ENCODE peak calls at places on chromosomes 11 and 22, in four cellular contexts. One of them, this sample, is unnamed.

GRCh38 chr22:17102297-17102667 is 17.5 kb downstream of the IL17RA start:
- DNase-seq in H1: no peak
- DNase-seq in K562: peak; percentile 34
- DNase-seq in HepG2: no peak
- DNase-seq in this sample: no peak

GRCh38 chr11:14045417-14045816 is 82.9 kb downstream of the SPON1 start:
- DNase-seq in K562: no peak
- DNase-seq in H1: no peak
- DNase-seq in HepG2: no peak
- DNase-seq in this sample: no peak

GRCh38 chr11:23021287-23021863 is 161.1 kb upstream of the CCDC179 start:
- DNase-seq in H1: peak; percentile 2
- DNase-seq in HepG2: peak; percentile 9
- DNase-seq in K562: peak; percentile 15
- DNase-seq in this sample: peak; percentile 12

GRCh38 chr11:126484266-126484665 is 128.8 kb downstream of the ST3GAL4 start:
- DNase-seq in H1: no peak
- DNase-seq in K562: no peak
- DNase-seq in HepG2: peak; percentile 11
- DNase-seq in this sample: no peak

GRCh38 chr22:49925525-49926128 is 7.2 kb downstream of the CRELD2 start:
- DNase-seq in HepG2: no peak
- DNase-seq in H1: no peak
- DNase-seq in K562: no peak
- DNase-seq in this sample: no peak

GRCh38 chr11:118917488-118918127 is 8.1 kb downstream of the BCL9L start:
- DNase-seq in H1: no peak
- DNase-seq in K562: no peak
- DNase-seq in HepG2: peak; percentile 74
- DNase-seq in this sample: peak; percentile 94

GRCh38 chr22:26522592-26522991 is 10.3 kb upstream of the TFIP11 start:
- DNase-seq in K562: no peak
- DNase-seq in HepG2: no peak
- DNase-seq in H1: no peak
- DNase-seq in this sample: no peak

GRCh38 chr11:69308531-69308930 is 14.6 kb downstream of the MYEOV start:
- DNase-seq in HepG2: no peak
- DNase-seq in H1: no peak
- DNase-seq in K562: no peak
- DNase-seq in this sample: no peak

GRCh38 chr22:29820941-29821789 is 16.9 kb downstream of the ASCC2 start:
- DNase-seq in H1: no peak
- DNase-seq in HepG2: peak; percentile 86
- DNase-seq in K562: peak; percentile 95
- DNase-seq in this sample: peak; percentile 46

GRCh38 chr22:44431256-44431655 is 66.8 kb downstream of the RTL6 start:
- DNase-seq in K562: no peak
- DNase-seq in HepG2: no peak
- DNase-seq in H1: no peak
- DNase-seq in this sample: no peak

GRCh38 chr11:15972838-15973237 is 383.5 kb downstream of the SOX6 start:
- DNase-seq in H1: no peak
- DNase-seq in HepG2: no peak
- DNase-seq in K562: no peak
- DNase-seq in this sample: no peak

GRCh38 chr22:29031236-29031982 is 30.2 kb downstream of the C22orf31 start:
- DNase-seq in K562: peak; percentile 79
- DNase-seq in HepG2: peak; percentile 93
- DNase-seq in H1: peak; percentile 47
- DNase-seq in this sample: peak; percentile 91

GRCh38 chr22:38230108-38230825 is 28.5 kb downstream of the MAFF start:
- DNase-seq in HepG2: peak; percentile 20
- DNase-seq in K562: peak; percentile 22
- DNase-seq in H1: no peak
- DNase-seq in this sample: peak; percentile 60

GRCh38 chr22:17910561-17911311 is 113.6 kb downstream of the MICAL3 start:
- DNase-seq in H1: no peak
- DNase-seq in K562: peak; percentile 40
- DNase-seq in HepG2: no peak
- DNase-seq in this sample: peak; percentile 7

GRCh38 chr11:94151903-94152677 is 23.4 kb downstream of the PANX1 start:
- DNase-seq in HepG2: peak; percentile 72
- DNase-seq in K562: peak; percentile 71
- DNase-seq in H1: no peak
- DNase-seq in this sample: peak; percentile 84

GRCh38 chr11:62431171-62431895 is 12.5 kb downstream of the SCGB1A1 start:
- DNase-seq in K562: no peak
- DNase-seq in H1: no peak
- DNase-seq in HepG2: no peak
- DNase-seq in this sample: peak; percentile 42

GRCh38 chr22:50136431-50137047 is 34.0 kb upstream of the PANX2 start:
- DNase-seq in HepG2: no peak
- DNase-seq in K562: no peak
- DNase-seq in H1: no peak
- DNase-seq in this sample: no peak

GRCh38 chr11:86874314-86875056 is 74.1 kb downstream of the PRSS23 start:
- DNase-seq in H1: no peak
- DNase-seq in K562: peak; percentile 49
- DNase-seq in HepG2: no peak
- DNase-seq in this sample: no peak

GRCh38 chr11:132410383-132410782 is 1040.0 kb downstream of the NTM start:
- DNase-seq in H1: no peak
- DNase-seq in K562: no peak
- DNase-seq in HepG2: no peak
- DNase-seq in this sample: no peak

GRCh38 chr22:47465222-47465621 is 702.8 kb downstream of the TBC1D22A start:
- DNase-seq in HepG2: no peak
- DNase-seq in H1: no peak
- DNase-seq in K562: no peak
- DNase-seq in this sample: no peak

GRCh38 chr11:62144641-62145255 is 20.9 kb downstream of the INCENP start:
- DNase-seq in HepG2: no peak
- DNase-seq in K562: no peak
- DNase-seq in H1: no peak
- DNase-seq in this sample: no peak

GRCh38 chr22:39173787-39174497 is 21.5 kb upstream of the CBX7 start:
- DNase-seq in K562: no peak
- DNase-seq in H1: no peak
- DNase-seq in HepG2: no peak
- DNase-seq in this sample: no peak

GRCh38 chr22:41057076-41057475 is 35.3 kb upstream of the EP300 start:
- DNase-seq in HepG2: no peak
- DNase-seq in K562: no peak
- DNase-seq in H1: no peak
- DNase-seq in this sample: no peak

GRCh38 chr11:85590848-85591483 is 36.2 kb downstream of the DLG2 start:
- DNase-seq in K562: peak; percentile 6
- DNase-seq in HepG2: peak; percentile 2
- DNase-seq in H1: no peak
- DNase-seq in this sample: peak; percentile 60

GRCh38 chr22:27420817-27421361 is 380.7 kb downstream of the MN1 start:
- DNase-seq in K562: no peak
- DNase-seq in H1: no peak
- DNase-seq in HepG2: no peak
- DNase-seq in this sample: no peak

GRCh38 chr11:914747-915493 is 4.3 kb upstream of the CHID1 start:
- DNase-seq in H1: no peak
- DNase-seq in K562: peak; percentile 52
- DNase-seq in HepG2: peak; percentile 68
- DNase-seq in this sample: no peak

GRCh38 chr11:130689222-130689908 is 226.9 kb downstream of the SNX19 start:
- DNase-seq in HepG2: no peak
- DNase-seq in K562: no peak
- DNase-seq in H1: no peak
- DNase-seq in this sample: no peak

GRCh38 chr22:49883294-49883640 is 29.6 kb downstream of the ZBED4 start:
- DNase-seq in K562: no peak
- DNase-seq in HepG2: no peak
- DNase-seq in H1: no peak
- DNase-seq in this sample: no peak

GRCh38 chr11:104781037-104781436 is 117.2 kb downstream of the CASP12 start:
- DNase-seq in H1: no peak
- DNase-seq in K562: no peak
- DNase-seq in HepG2: no peak
- DNase-seq in this sample: no peak

GRCh38 chr22:49594078-49594477 is 233.6 kb downstream of the BRD1 start:
- DNase-seq in K562: no peak
- DNase-seq in HepG2: no peak
- DNase-seq in H1: no peak
- DNase-seq in this sample: no peak

GRCh38 chr11:1153951-1154487 is 3.7 kb upstream of the MUC5AC start:
- DNase-seq in HepG2: peak; percentile 61
- DNase-seq in K562: peak; percentile 55
- DNase-seq in H1: no peak
- DNase-seq in this sample: peak; percentile 99

GRCh38 chr11:22976146-22976545 is 115.9 kb upstream of the CCDC179 start:
- DNase-seq in K562: no peak
- DNase-seq in H1: no peak
- DNase-seq in HepG2: no peak
- DNase-seq in this sample: no peak

GRCh38 chr11:80083561-80083960 is 642.7 kb upstream of the TENM4 start:
- DNase-seq in HepG2: no peak
- DNase-seq in H1: no peak
- DNase-seq in K562: no peak
- DNase-seq in this sample: no peak

DNA sequence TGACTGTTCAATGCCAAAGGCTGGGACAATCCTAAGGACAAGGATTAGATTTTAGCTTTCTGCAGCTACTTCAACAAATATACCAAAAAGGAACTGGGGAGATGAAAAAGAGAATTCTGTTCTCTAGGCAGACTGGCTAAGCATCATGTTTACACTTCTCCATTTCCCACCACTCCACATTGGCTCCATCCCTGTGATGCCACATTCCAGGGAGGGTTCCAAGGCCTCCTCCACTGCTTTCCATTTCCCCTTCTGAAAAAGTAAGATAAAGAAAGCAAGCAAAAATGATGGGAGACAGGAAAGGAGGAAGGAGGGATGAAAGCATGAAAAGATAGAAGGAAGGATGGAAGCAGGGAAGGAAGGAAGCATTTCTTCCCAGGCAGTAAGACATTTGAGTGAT is 315.8 kb downstream of the BLID start:
- DNase-seq in K562: no peak
- DNase-seq in HepG2: no peak
- DNase-seq in H1: no peak
- DNase-seq in this sample: no peak
- H3K27ac ChIP-seq in K562: no peak overlapping the region
- H3K27ac ChIP-seq in HepG2: no peak overlapping the region
- H3K27ac ChIP-seq in H1: peak overlapping the region; percentile 80
- H3K27ac ChIP-seq in this sample: no peak overlapping the region

DNA sequence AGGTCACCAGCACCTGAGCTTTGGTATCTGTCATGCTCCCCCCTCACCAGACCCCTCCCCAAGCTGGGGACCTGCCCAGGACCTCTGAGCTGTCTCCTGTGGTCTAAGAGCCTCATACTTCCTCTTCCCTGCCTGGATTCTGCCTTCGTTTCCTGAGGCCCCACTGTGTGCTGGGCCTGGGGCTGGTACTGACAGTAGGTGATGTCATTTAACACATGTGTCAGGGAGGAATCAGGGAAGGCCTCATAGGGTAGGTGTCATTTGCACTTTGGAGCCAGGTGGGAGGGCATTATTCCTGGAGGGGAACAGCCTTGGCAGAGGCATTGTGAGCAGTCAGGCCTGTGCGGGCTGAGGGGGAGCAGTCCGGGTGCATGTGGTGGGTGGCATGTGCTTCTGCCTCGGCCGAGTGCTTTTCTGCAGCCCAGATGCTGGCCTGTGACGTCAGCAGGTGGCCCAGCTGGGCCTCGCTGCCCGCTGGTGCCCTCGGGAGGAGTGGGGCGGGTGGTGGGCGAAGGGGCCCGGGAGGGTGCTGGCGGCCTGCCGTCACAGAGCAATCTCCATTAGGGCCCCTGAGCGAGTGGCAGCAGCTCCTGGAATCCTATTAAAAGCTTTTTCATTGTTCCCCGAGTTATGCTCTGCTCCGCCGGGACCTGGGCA is 9.1 kb downstream of the FLRT1 start:
- DNase-seq in HepG2: peak; percentile 10
- DNase-seq in K562: no peak
- DNase-seq in H1: no peak
- DNase-seq in this sample: no peak
- TF ChIP-seq RNF2 in HepG2: no peak
- TF ChIP-seq RNF2 in K562: no peak
- TF ChIP-seq RNF2 in H1: no peak
- TF ChIP-seq RNF2 in this sample: no peak

DNA sequence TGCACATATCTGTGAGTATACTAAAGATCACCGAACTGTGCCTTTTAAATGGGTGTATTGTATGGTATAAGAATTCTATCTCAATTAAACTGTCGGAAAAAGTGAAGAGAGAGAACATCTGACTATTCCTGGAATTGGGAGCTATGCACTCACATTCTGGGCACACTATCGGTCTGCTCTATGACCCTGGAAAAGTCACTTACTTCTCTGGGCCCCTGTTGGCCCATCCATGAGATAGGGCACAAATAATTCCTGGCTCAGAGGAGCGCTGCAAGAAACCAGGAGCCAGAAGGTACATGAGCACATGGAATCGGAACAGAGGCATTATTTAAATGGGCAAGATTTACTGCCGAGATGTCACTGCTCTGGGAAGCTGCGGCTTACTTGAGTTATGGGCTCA is 142.7 kb downstream of the DSCAML1 start:
- DNase-seq in K562: no peak
- DNase-seq in H1: no peak
- DNase-seq in HepG2: no peak
- DNase-seq in this sample: no peak
- H3K4me3 ChIP-seq in K562: no peak overlapping the region
- H3K4me3 ChIP-seq in H1: no peak overlapping the region
- H3K4me3 ChIP-seq in HepG2: no peak overlapping the region
- H3K4me3 ChIP-seq in this sample: no peak overlapping the region

DNA sequence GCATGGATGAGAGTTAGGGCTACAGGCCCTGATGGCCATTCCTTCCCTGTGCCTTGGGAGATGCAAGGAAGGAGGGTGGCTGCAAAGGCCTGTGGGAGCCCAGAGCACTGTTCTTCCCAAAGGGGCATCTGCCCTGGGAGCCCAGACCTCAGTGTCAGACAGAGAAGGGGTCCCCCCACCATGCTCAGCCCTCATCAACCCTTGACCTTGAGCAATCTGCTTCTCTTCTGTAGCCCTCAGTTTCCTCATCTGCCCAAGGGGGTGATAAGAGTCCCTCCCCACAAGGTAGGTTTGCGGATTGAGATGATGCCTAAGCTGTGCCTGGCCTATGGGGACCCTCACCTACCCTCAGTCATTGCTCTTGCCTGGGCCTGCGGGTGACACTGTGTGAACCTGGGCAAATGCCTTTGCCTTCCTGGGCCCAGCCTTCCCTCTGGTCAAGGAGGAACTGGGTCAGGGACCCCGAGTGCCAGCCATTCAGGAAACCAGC is 47.5 kb downstream of the IGLL5 start:
- DNase-seq in K562: no peak
- DNase-seq in HepG2: no peak
- DNase-seq in H1: no peak
- DNase-seq in this sample: no peak
- H3K27ac ChIP-seq in K562: no peak overlapping the region
- H3K27ac ChIP-seq in HepG2: no peak overlapping the region
- H3K27ac ChIP-seq in H1: no peak overlapping the region
- H3K27ac ChIP-seq in this sample: no peak overlapping the region